ENCODE peak calls at places on chromosomes 6 and 20, in six cellular contexts. L is A549, V is heart left ventricle, F is uterus, Z is HepG2, J is IMR-90. I is an unnamed sample.

GRCh38 chr6:37033255-37033654 is 27.8 kb downstream of the FGD2 start:
- DNase-seq in L (no peak), V (no peak), F (no peak), J (peak), Z (no peak), I (no peak)

GRCh38 chr20:16661738-16662137 is 68.1 kb upstream of the SNRPB2 start:
- DNase-seq in V (peak), Z (no peak), J (no peak), L (no peak), F (no peak), I (no peak)

GRCh38 chr6:31037692-31038091 is 27.4 kb downstream of the MUC22 start:
- DNase-seq in F (no peak), V (no peak), L (no peak), Z (no peak), J (peak), I (no peak)

GRCh38 chr6:128114164-128114563 is 213.3 kb upstream of the THEMIS start:
- DNase-seq in V (no peak), Z (no peak), L (no peak), F (no peak), J (no peak), I (no peak)

GRCh38 chr6:1837868-1838267 is 228.2 kb downstream of the FOXC1 start:
- DNase-seq in F (no peak), V (no peak), L (no peak), Z (no peak), J (no peak), I (no peak)

GRCh38 chr20:63940071-63940471 is 16.1 kb downstream of the UCKL1 start:
- DNase-seq in J (no peak), V (peak), F (no peak), L (no peak), Z (no peak), I (no peak)

GRCh38 chr20:51678041-51678697 is 90.0 kb downstream of the ATP9A start:
- DNase-seq in F (no peak), V (no peak), L (no peak), J (no peak), Z (no peak), I (peak)

GRCh38 chr20:24838551-24839530 is 110.2 kb upstream of the CST7 start:
- DNase-seq in L (no peak), J (peak), V (no peak), Z (no peak), F (no peak), I (no peak)

GRCh38 chr6:161303628-161304340 is 29.9 kb upstream of the AGPAT4 start:
- DNase-seq in J (peak), V (no peak), L (no peak), Z (no peak), F (no peak), I (no peak)

GRCh38 chr6:12866422-12867029 is 150.0 kb downstream of the PHACTR1 start:
- DNase-seq in L (no peak), J (no peak), F (no peak), Z (no peak), V (no peak), I (no peak)

GRCh38 chr20:1427457-1428054 is 34.7 kb upstream of the FKBP1A start:
- DNase-seq in V (no peak), L (no peak), Z (peak), F (no peak), J (peak), I (no peak)

GRCh38 chr6:89120371-89120770 is 2.5 kb upstream of the SRSF12 start:
- DNase-seq in F (no peak), V (no peak), J (peak), L (no peak), Z (no peak), I (no peak)

GRCh38 chr20:21529863-21530262 is 16.0 kb upstream of the NKX2-2 start:
- DNase-seq in F (no peak), J (no peak), V (no peak), Z (peak), L (no peak), I (no peak)

DNA sequence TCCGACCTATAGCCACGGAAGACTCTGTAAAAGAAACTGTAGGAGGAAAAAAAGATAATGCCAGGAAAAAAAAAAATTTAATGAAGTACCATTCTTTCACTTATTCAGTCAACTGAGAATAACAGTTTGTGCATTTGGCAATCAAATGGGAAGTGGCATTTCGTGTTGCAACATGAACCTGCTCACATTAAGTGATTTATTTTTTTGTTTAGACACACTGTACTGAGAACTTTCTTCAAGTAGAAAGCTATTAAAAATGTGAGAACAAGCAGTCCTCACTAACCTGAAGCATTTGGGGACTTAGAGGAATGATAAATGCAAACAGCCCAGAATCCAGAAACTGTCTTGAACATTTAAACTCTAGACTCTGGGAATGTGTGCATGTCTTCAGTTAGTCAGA is 69.8 kb downstream of the SLX4IP start:
- DNase-seq in V (no peak), J (peak), L (no peak), F (peak), Z (no peak), I (peak)
- H3K27ac ChIP-seq in V (peak), J (no peak), L (peak), F (peak), Z (no peak), I (peak)

GRCh38 chr6:2858678-2859324 is 17.1 kb upstream of the SERPINB1 start:
- DNase-seq in F (no peak), Z (no peak), V (no peak), L (no peak), J (no peak), I (no peak)
- TF ChIP-seq POLR2A in F (no peak), Z (no peak), V (no peak), L (no peak), J (no peak), I (no peak)

GRCh38 chr6:157821342-157822033 is 1.6 kb upstream of the SNX9 start:
- DNase-seq in V (no peak), Z (no peak), F (no peak), L (no peak), J (peak), I (no peak)
- H3K27ac ChIP-seq in V (no peak), Z (no peak), F (peak), L (no peak), J (no peak), I (no peak)

DNA sequence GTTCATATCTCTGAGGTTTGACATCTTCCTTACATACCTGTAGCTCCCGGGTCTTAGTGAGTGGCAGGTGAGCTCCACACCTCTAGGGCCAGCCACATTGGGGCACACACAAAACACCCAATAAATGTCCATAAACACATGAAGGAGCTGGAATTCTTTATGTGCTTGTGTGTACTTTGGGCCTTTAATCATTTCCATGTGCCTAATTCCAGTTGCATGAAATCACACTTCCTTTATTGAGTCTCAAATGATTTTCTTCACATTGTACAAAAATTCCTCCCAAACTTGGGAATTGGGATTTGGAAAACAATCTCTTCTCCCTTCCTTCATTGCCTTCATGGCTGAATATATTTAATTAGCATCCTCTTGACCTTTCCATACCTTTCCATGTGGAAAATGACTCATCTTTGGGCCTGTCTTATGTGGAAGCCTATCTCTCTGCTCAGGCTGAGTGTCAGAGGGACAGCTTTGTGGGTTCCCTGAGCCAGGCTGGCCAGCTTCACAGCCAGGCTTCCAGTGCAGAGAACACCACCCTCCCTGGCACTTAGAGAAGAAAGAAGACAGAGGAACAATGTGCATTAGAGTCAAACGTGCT is 33.1 kb upstream of the CDH4 start:
- DNase-seq in L (no peak), V (no peak), J (peak), F (no peak), Z (no peak), I (no peak)
- TF ChIP-seq POLR2A in L (no peak), V (no peak), J (no peak), F (no peak), Z (no peak), I (no peak)